ENCODE peak calls at places on chromosomes 5 and 9, in seven cellular contexts. Z is foreskin fibroblast, P is cardiac muscle cell, N is kidney, R is HFFc6, O is mucosa of descending colon, J is neural progenitor cell. K is an unnamed sample.

GRCh38 chr9:95507456-95508241 is 9.1 kb downstream of the PTCH1 start:
- DNase-seq in Z (peak), R (peak), J (peak), O (peak), N (peak), P (peak), K (peak)

GRCh38 chr5:176543428-176544182 is 5.5 kb upstream of the CDHR2 start:
- DNase-seq in P (peak), N (peak), J (peak), O (peak), Z (peak), R (no peak), K (no peak)

GRCh38 chr5:178387061-178387855 is 154.7 kb upstream of the PHYKPL start:
- DNase-seq in O (no peak), P (no peak), J (no peak), Z (no peak), R (no peak), N (peak), K (no peak)

GRCh38 chr5:58016329-58016728 is 443.6 kb downstream of the PLK2 start:
- DNase-seq in O (no peak), P (peak), N (no peak), Z (peak), J (peak), R (no peak), K (peak)

GRCh38 chr5:72294473-72294872 is 25.6 kb downstream of the MRPS27 start:
- DNase-seq in J (no peak), R (no peak), P (no peak), Z (no peak), N (no peak), O (no peak), K (no peak)

GRCh38 chr5:1973391-1974013 is 90.8 kb upstream of the IRX4 start:
- DNase-seq in N (no peak), J (peak), Z (no peak), P (no peak), R (no peak), O (no peak), K (no peak)

GRCh38 chr5:127290019-127290945 is at the start of gene MEGF10:
- DNase-seq in R (no peak), Z (peak), N (no peak), O (peak), J (peak), P (peak), K (peak)

GRCh38 chr5:146484714-146485391 is 31.1 kb downstream of the GPR151 start:
- DNase-seq in O (no peak), Z (no peak), J (no peak), P (no peak), R (no peak), N (no peak), K (no peak)

GRCh38 chr5:96022971-96023370 is 61.3 kb upstream of the ELL2 start:
- DNase-seq in O (no peak), J (no peak), N (no peak), Z (peak), R (no peak), P (no peak), K (no peak)

GRCh38 chr9:115018547-115019435 is 88.4 kb upstream of the TNFSF8 start:
- DNase-seq in P (peak), R (peak), O (no peak), Z (peak), J (no peak), N (no peak), K (peak)

GRCh38 chr5:172849636-172850453 is 15.8 kb downstream of the ERGIC1 start:
- DNase-seq in O (peak), N (peak), R (no peak), P (no peak), J (no peak), Z (no peak), K (no peak)

GRCh38 chr9:22158983-22159382 is 149.9 kb upstream of the CDKN2B start:
- DNase-seq in N (no peak), R (peak), P (peak), O (no peak), Z (peak), J (no peak), K (peak)

GRCh38 chr9:85569988-85570387 is 171.8 kb downstream of the AGTPBP1 start:
- DNase-seq in Z (peak), P (peak), R (peak), O (no peak), J (no peak), N (no peak), K (peak)

GRCh38 chr9:92377904-92378303 is 26.5 kb downstream of the OGN start:
- DNase-seq in P (no peak), Z (no peak), O (no peak), N (no peak), R (no peak), J (no peak), K (no peak)

GRCh38 chr5:32785639-32786216 is 74.6 kb downstream of the NPR3 start:
- DNase-seq in P (peak), N (no peak), O (no peak), Z (peak), J (no peak), R (no peak), K (peak)

GRCh38 chr5:88667187-88668141 is 215.5 kb downstream of the MEF2C start:
- DNase-seq in O (no peak), R (no peak), P (no peak), Z (no peak), N (peak), J (peak), K (no peak)

GRCh38 chr9:37751186-37751585 is 2.4 kb upstream of the TRMT10B start:
- DNase-seq in Z (no peak), P (no peak), R (no peak), J (no peak), N (no peak), O (no peak), K (no peak)

GRCh38 chr9:37749129-37749528 is 4.5 kb upstream of the TRMT10B start:
- DNase-seq in R (no peak), P (no peak), Z (no peak), O (no peak), J (no peak), N (no peak), K (no peak)

GRCh38 chr9:37752646-37753488 is 738 bp upstream of the TRMT10B start:
- DNase-seq in O (no peak), J (no peak), N (no peak), R (no peak), P (no peak), Z (peak), K (no peak)

GRCh38 chr9:37758747-37759146 is 5.1 kb downstream of the TRMT10B start:
- DNase-seq in J (no peak), R (no peak), P (no peak), O (no peak), N (no peak), Z (no peak), K (no peak)

GRCh38 chr9:37753489-37754190 is at the start of gene TRMT10B:
- DNase-seq in R (peak), O (peak), N (peak), Z (peak), J (peak), P (peak), K (peak)
- TF ChIP-seq CTCF in R (no peak), O (no peak), N (no peak), Z (no peak), J (no peak), P (peak), K (no peak)

DNA sequence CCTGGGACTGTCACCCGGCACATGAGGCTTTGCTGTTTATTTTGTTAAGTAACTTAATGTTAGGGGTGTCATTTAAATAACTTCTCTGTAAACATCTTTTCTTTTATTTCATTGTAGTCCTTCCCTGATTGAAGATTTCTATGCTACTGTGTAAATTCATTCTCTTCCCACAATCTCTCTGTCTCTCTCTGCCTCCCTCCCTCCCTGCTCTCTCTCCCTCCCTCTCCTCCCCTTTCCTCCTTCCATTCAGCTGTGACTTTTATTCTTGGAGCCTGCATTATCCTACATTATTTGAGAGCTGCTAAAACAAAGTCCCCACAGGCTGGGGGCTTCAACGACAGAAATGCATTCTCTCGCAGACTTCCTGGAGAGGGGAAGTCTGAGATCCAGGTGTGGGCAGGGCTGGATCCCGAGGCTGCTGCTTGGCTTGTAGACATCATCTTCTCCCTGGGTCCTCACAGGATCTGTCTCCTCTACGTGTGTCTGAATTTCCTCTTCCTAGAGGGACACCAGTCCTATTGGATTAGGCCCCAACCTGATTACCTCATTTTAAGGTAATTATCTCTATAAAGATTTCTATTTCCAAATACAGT is 18.4 kb downstream of the UBE2QL1 start:
- DNase-seq in O (no peak), P (no peak), J (no peak), Z (no peak), R (no peak), N (no peak), K (no peak)
- TF ChIP-seq CTCF in O (no peak), P (no peak), J (no peak), Z (no peak), R (no peak), N (no peak), K (no peak)

GRCh38 chr5:23977996-23978395 is 470.6 kb downstream of the PRDM9 start:
- DNase-seq in N (no peak), Z (peak), R (no peak), P (no peak), J (peak), O (no peak), K (no peak)
- TF ChIP-seq CTCF in N (no peak), Z (no peak), R (peak), P (no peak), J (peak), O (no peak), K (peak)

DNA sequence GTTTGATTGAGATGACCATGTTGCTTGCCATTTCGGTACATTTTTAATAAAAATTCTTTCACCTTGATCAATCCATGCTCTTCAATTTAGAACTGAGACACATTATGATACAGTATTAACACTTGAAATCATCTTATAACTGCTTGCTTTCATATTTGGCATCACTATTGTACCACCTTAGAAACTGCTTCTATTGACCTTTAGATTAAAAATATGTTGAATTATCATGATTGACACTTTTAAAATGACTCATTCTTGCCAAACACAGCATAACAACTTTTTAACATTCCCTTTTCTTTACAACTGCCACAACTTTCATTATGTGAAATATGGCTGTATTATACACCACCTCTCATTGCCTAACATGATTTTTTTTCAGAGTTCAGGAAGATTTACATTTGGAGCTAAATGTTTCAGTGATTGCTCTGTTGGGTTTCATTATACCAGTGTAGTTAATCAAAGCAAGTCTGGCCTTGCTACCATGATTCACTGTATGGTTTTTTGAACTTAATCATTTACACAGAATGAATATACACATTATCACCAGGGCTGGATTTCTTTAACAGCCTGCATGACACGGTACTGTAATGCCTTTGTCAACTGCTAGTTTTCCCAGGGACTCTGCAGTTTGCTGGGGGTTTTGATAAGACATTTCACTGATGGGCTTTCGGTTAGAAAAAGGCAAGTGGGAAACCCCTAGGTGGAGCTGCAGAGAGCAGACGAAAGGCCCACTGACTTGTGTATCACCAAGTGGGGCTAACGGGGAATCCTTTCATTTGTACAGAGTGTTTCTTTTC is 93.6 kb upstream of the TLE4 start:
- DNase-seq in P (peak), O (no peak), Z (peak), J (peak), N (no peak), R (no peak), K (peak)
- TF ChIP-seq CTCF in P (peak), O (no peak), Z (peak), J (peak), N (no peak), R (peak), K (peak)

DNA sequence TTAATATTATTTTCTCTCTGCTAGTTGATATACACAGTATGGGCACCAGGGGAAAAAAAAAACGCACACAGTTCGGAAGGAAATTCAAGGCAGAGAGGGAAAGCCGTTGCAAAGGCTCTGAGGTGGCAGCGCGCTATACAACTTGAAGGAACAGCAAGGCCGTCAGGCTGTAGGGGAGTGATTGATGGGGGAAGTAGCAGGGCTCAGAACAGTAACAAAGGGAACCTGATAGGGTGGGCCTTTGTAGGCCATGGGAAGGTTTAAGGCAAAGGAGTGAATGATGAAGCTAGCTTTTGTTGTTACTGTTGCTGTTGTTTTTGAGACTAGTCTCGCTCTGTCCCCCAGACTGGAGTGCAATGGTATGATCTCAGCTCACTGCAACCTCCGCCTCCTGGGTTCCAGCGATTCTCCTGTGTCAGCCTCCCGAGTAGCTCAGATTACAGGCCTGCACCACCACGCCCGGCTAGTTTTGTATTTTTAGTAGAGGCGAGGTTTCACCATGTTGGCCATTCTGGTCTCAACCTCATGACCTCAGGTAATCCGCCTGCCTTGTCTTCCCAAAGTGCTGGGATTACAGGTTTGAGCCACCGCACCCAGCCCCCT is 27.0 kb downstream of the AQP7 start:
- DNase-seq in R (no peak), O (no peak), Z (no peak), J (peak), N (no peak), P (no peak), K (peak)
- TF ChIP-seq CTCF in R (peak), O (no peak), Z (no peak), J (no peak), N (no peak), P (no peak), K (no peak)

DNA sequence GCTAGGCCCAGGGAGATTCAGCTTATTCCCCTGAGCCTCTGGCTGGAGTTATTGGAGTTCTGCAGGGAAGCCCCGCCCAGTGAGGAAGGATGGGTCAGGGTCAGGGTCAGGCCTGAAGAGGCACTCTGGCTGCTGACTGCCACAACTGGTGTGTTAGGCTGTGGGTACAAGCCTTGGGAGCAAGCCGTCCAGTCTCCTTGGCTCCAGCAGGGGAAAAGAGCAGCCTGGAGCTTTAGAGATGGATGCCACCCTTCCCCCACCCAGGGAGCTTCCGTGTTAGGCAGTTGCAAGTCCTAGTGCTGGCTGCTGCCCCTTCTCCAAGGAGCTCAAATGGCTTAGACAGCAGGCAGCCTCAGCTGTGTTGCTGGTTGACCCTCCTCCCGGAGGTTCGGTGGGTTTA is 34.4 kb upstream of the TAF11L2 start:
- DNase-seq in P (no peak), O (no peak), J (no peak), N (no peak), Z (no peak), R (no peak), K (no peak)
- TF ChIP-seq CTCF in P (no peak), O (no peak), J (no peak), N (no peak), Z (no peak), R (no peak), K (no peak)

GRCh38 chr5:139689631-139690384 is 41.7 kb downstream of the CXXC5 start:
- DNase-seq in O (peak), P (peak), Z (peak), J (no peak), R (peak), N (peak), K (no peak)
- TF ChIP-seq CTCF in O (peak), P (peak), Z (peak), J (no peak), R (peak), N (peak), K (peak)

GRCh38 chr5:34484591-34485228 is 171.4 kb upstream of the RAI14 start:
- DNase-seq in O (no peak), N (no peak), J (no peak), P (no peak), R (peak), Z (peak), K (peak)

GRCh38 chr5:34486808-34487201 is 169.3 kb upstream of the RAI14 start:
- DNase-seq in R (no peak), O (no peak), J (no peak), P (no peak), N (no peak), Z (no peak), K (no peak)

GRCh38 chr5:34487956-34488355 is 168.2 kb upstream of the RAI14 start:
- DNase-seq in Z (peak), P (no peak), O (no peak), N (no peak), R (no peak), J (no peak), K (no peak)

GRCh38 chr5:34487202-34487879 is 168.8 kb upstream of the RAI14 start:
- DNase-seq in O (no peak), Z (peak), P (peak), J (no peak), N (no peak), R (peak), K (peak)

GRCh38 chr5:34486160-34486765 is 169.9 kb upstream of the RAI14 start:
- DNase-seq in O (peak), P (peak), Z (peak), N (peak), J (peak), R (peak), K (peak)
- TF ChIP-seq CTCF in O (peak), P (peak), Z (peak), N (peak), J (peak), R (peak), K (peak)